ENCODE peak calls at places on chromosomes 4 and X, in four cellular contexts. X is HCT116, W is fibroblast of the aortic adventitia, V is right lobe of liver. Q is an unnamed sample.
A peak's percentile ranks its signal among the peaks of the same experiment; 100 is the strongest.

GRCh38 chrX:23953908-23954269 is 46.1 kb downstream of the CXorf58 start:
- DNase-seq in X (no peak), W (no peak), V (no peak), Q (no peak)

GRCh38 chr4:123555500-123556273 is 159.1 kb downstream of the SPRY1 start:
- DNase-seq in X (no peak), W (peak; percentile 97), V (peak; percentile 89), Q (peak; percentile 88)

GRCh38 chr4:77358315-77358928 is 201.4 kb downstream of the CCNG2 start:
- DNase-seq in X (peak; percentile 16), W (peak; percentile 65), V (no peak), Q (no peak)

GRCh38 chrX:125762954-125763353 is 403.1 kb downstream of the DCAF12L2 start:
- DNase-seq in X (no peak), W (no peak), V (no peak), Q (no peak)

GRCh38 chr4:24980064-24980690 is 50.6 kb downstream of the LGI2 start:
- DNase-seq in X (peak; percentile 61), W (peak; percentile 83), V (no peak), Q (no peak)

GRCh38 chr4:23887989-23888388 is 1.9 kb downstream of the PPARGC1A start:
- DNase-seq in X (no peak), W (no peak), V (no peak), Q (no peak)

GRCh38 chr4:4248885-4249203 is 821 bp upstream of the TMEM128 start:
- DNase-seq in X (no peak), W (no peak), V (no peak), Q (no peak)

GRCh38 chr4:183241771-183242170 is 78.3 kb downstream of the CLDN22 start:
- DNase-seq in X (no peak), W (peak; percentile 16), V (no peak), Q (no peak)

GRCh38 chrX:37817579-37817978 is 29.8 kb downstream of the DYNLT3 start:
- DNase-seq in X (no peak), W (no peak), V (no peak), Q (no peak)

GRCh38 chr4:20788266-20788665 is 88.0 kb downstream of the PACRGL start:
- DNase-seq in X (no peak), W (no peak), V (no peak), Q (no peak)

GRCh38 chr4:126956192-126956897 is 676.4 kb upstream of the INTU start:
- DNase-seq in X (no peak), W (no peak), V (no peak), Q (no peak)

GRCh38 chr4:14928035-14928434 is 74.2 kb upstream of the CPEB2 start:
- DNase-seq in X (no peak), W (no peak), V (no peak), Q (no peak)

GRCh38 chr4:152385551-152385950 is 150.3 kb downstream of the FBXW7 start:
- DNase-seq in X (no peak), W (peak; percentile 44), V (no peak), Q (no peak)

GRCh38 chr4:177381762-177382310 is 60.4 kb downstream of the AGA start:
- DNase-seq in X (no peak), W (no peak), V (no peak), Q (no peak)

GRCh38 chr4:63493265-63493664 is 916.0 kb downstream of the TECRL start:
- DNase-seq in X (no peak), W (no peak), V (no peak), Q (no peak)

GRCh38 chr4:167616471-167616870 is 382.2 kb upstream of the SPOCK3 start:
- DNase-seq in X (no peak), W (peak; percentile 11), V (no peak), Q (no peak)

GRCh38 chr4:80099671-80100070 is 26.6 kb upstream of the ANTXR2 start:
- DNase-seq in X (no peak), W (no peak), V (no peak), Q (no peak)

GRCh38 chr4:13182136-13182535 is 302.0 kb downstream of the RAB28 start:
- DNase-seq in X (no peak), W (no peak), V (no peak), Q (no peak)

GRCh38 chrX:68895339-68896250 is 66.8 kb downstream of the EFNB1 start:
- DNase-seq in X (no peak), W (peak; percentile 35), V (peak; percentile 34), Q (peak; percentile 51)

GRCh38 chrX:154458116-154458953 is at the start of gene PLXNA3:
- DNase-seq in X (no peak), W (no peak), V (peak; percentile 58), Q (peak; percentile 60)

GRCh38 chr4:18075823-18076433 is 54.4 kb upstream of the LCORL start:
- DNase-seq in X (peak; percentile 52), W (no peak), V (no peak), Q (no peak)

GRCh38 chr4:121484633-121485032 is 103.8 kb upstream of the QRFPR start:
- DNase-seq in X (peak; percentile 29), W (peak; percentile 75), V (no peak), Q (peak; percentile 56)

GRCh38 chr4:48025005-48025404 is 8.4 kb downstream of the NIPAL1 start:
- DNase-seq in X (no peak), W (peak; percentile 58), V (no peak), Q (no peak)

GRCh38 chrX:139750390-139750789 is 42.4 kb upstream of the MCF2 start:
- DNase-seq in X (no peak), W (no peak), V (no peak), Q (no peak)

GRCh38 chrX:11059923-11060322 is 51.2 kb upstream of the HCCS start:
- DNase-seq in X (no peak), W (peak; percentile 14), V (no peak), Q (no peak)

GRCh38 chr4:54941994-54942552 is 183.3 kb downstream of the KDR start:
- DNase-seq in X (no peak), W (no peak), V (peak; percentile 29), Q (no peak)

GRCh38 chr4:152188801-152189200 is 347.1 kb downstream of the FBXW7 start:
- DNase-seq in X (no peak), W (no peak), V (no peak), Q (no peak)

GRCh38 chr4:42344260-42344659 is 53.0 kb upstream of the SHISA3 start:
- DNase-seq in X (no peak), W (no peak), V (no peak), Q (no peak)

GRCh38 chr4:184439386-184439785 is 35.0 kb downstream of the IRF2 start:
- DNase-seq in X (no peak), W (no peak), V (no peak), Q (no peak)

DNA sequence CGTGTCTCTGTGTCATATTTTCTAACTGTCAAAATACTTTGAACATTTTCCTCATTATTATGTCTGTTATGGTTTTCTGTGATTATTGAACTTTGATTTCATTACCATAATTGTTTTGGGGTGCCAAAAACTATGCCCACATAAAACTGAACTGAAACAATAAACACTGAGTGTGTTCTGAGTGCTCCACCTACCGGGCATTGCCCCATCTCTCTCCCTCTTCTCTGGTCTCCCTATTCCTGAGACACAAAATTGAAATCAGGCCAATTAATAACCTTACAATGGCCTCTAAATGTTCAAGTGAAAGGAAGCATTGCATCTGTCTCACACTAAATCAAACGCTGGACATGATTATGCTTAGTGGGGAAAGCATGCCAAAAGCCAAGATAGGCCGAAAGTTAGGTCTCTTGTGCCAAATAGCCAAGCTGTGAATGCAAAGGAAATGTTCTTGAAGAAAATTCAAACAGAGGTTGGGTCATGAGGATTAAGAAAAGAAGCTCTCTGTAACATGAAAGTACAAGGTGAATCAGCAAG is 972.3 kb downstream of the PCDH7 start:
- DNase-seq in X (peak; percentile 8), W (peak; percentile 56), V (no peak), Q (no peak)
- TF ChIP-seq CTCF in X (peak; percentile 46), W (peak; percentile 34), V (no peak), Q (no peak)

GRCh38 chrX:48632207-48632606 is 34.9 kb downstream of the WDR13 start:
- DNase-seq in X (no peak), W (no peak), V (no peak), Q (no peak)
- TF ChIP-seq CTCF in X (no peak), W (no peak), V (no peak), Q (no peak)

DNA sequence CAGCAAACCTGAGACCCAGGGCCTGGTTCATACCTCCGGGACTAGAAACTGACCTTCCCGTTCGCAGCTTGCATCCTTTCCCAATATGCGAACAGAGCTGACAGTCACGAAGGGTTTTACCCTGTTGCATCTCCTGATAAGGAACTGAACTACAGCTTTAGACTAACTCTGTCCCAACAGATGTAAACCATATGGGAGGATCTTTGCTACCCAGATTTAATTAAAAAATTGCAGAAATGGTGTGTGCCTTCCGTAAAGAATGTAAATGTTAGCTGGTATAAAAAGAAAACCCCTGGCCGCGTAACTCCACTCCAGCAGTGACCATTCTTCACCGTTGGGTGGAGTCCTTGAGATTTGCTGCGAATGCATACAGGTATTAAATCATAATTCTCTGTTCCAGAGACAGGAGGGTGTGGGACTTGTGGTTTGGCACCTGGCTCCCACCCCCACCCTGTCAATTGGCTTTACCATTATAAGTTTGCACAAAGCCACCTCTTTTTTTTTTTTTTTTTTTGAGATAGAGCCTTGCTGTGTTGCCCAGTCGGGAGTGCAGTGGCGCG is 40.6 kb upstream of the SORCS2 start:
- DNase-seq in X (no peak), W (no peak), V (no peak), Q (peak; percentile 0)
- TF ChIP-seq CTCF in X (peak; percentile 44), W (peak; percentile 20), V (no peak), Q (no peak)

DNA sequence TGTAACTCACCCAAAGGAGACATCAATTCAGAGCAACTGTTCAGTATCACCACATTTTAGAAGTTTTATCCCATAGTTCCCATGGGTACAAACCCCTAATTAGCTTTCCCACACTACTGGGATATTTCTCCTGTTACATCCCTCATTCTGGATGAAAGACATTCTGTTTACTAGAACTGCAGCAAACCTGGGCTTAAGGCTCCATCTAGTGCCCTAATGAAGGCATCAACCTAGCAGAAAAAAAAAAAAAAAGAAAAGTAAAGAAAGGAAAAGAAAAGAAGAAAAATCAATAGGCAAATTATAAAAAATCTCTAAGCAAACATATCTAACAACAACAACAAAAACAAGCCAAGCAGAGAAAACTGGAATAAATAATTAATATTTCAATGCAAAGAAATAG is 133.7 kb upstream of the CPXCR1 start:
- DNase-seq in X (no peak), W (peak; percentile 17), V (no peak), Q (no peak)
- TF ChIP-seq CTCF in X (no peak), W (peak; percentile 28), V (peak; percentile 52), Q (peak; percentile 13)

GRCh38 chrX:141935645-141936044 is 32.0 kb downstream of the MAGEC1 start:
- DNase-seq in X (no peak), W (no peak), V (no peak), Q (no peak)

GRCh38 chrX:141936080-141936479 is 32.4 kb downstream of the MAGEC1 start:
- DNase-seq in X (no peak), W (no peak), V (no peak), Q (no peak)
- TF ChIP-seq CTCF in X (no peak), W (no peak), V (no peak), Q (no peak)